ENCODE peak calls at places on chromosomes 6 and 20, in four cellular contexts. I is PC-3, H is A549, O is uterus. L is an unnamed sample. For H3K4me1, the result is how much of the 10 kb centered on the place peaks cover.

GRCh38 chr20:34628026-34628425 is 48.9 kb downstream of the PIGU start:
- DNase-seq in H (no peak), O (no peak), I (peak), L (no peak)

GRCh38 chr6:160790028-160790792 is 88.2 kb downstream of the PLG start:
- DNase-seq in I (no peak), O (no peak), H (no peak), L (no peak)

GRCh38 chr6:148997863-148998262 is 251.0 kb downstream of the UST start:
- DNase-seq in H (no peak), I (no peak), O (no peak), L (no peak)

GRCh38 chr6:7271205-7271534 is 41.8 kb downstream of the SSR1 start:
- DNase-seq in H (no peak), I (no peak), O (no peak), L (no peak)

GRCh38 chr6:151675746-151676459 is 131.6 kb upstream of the ESR1 start:
- DNase-seq in H (peak), O (no peak), I (peak), L (peak)

GRCh38 chr6:87742106-87742505 is 40.1 kb upstream of the AKIRIN2 start:
- DNase-seq in O (no peak), H (no peak), I (no peak), L (no peak)

GRCh38 chr20:4230651-4231050 is 215.3 kb upstream of the RNF24 start:
- DNase-seq in H (no peak), O (no peak), I (no peak), L (no peak)

GRCh38 chr6:106114492-106114891 is 28.4 kb downstream of the PRDM1 start:
- DNase-seq in H (no peak), I (no peak), O (no peak), L (no peak)

GRCh38 chr6:74467533-74468215 is 738.2 kb downstream of the COL12A1 start:
- DNase-seq in I (no peak), H (no peak), O (no peak), L (no peak)

GRCh38 chr6:149779644-149779963 is 30.1 kb downstream of the PCMT1 start:
- DNase-seq in I (no peak), H (no peak), O (no peak), L (no peak)

GRCh38 chr20:37336369-37337207 is 9.4 kb upstream of the SRC start:
- DNase-seq in I (no peak), O (peak), H (no peak), L (peak)

GRCh38 chr6:168372871-168373270 is 53.3 kb upstream of the DACT2 start:
- DNase-seq in H (no peak), O (no peak), I (no peak), L (no peak)

GRCh38 chr20:12970372-12970821 is 38.4 kb upstream of the SPTLC3 start:
- DNase-seq in O (no peak), H (peak), I (peak), L (no peak)

GRCh38 chr6:82363368-82364086 is at the start of gene TPBG:
- DNase-seq in I (peak), H (peak), O (peak), L (peak)

GRCh38 chr6:56699066-56699654 is 56.5 kb upstream of the DST start:
- DNase-seq in O (no peak), H (no peak), I (peak), L (no peak)
- TF ChIP-seq CTCF in O (peak), H (peak), I (peak), L (peak)

GRCh38 chr6:100512203-100512862 is 47.6 kb upstream of the SIM1 start:
- DNase-seq in I (peak), O (no peak), H (no peak), L (no peak)
- H3K4me3 ChIP-seq in I (no peak), O (no peak), H (no peak), L (no peak)

GRCh38 chr20:53574819-53575218 is 18.8 kb downstream of the ZNF217 start:
- DNase-seq in O (no peak), I (no peak), H (no peak), L (no peak)
- H3K4me1 ChIP-seq in O (under half), I (under half), H (under half), L (under half)

DNA sequence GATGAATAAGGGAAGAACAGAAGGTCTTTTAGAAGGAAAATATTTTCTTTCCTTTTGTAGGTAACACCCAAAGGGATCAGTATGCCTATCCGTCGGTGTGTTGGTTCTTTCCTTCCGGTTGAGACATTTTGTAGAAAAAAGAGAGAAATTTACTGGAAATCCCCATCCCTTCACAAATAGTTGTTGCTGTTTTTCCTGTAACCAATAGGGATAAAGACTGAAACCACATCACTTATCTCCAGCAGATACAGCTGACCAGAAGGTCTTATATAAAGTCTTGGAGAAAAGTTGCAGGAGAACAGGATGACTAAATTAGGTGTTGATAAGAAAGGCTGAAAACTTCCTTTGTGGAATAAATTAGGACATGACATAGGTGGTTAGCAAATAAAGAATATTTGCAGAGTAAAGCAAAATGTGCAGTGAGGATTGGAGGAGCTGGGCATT is 14.8 kb upstream of the HLA-DRB1 start:
- DNase-seq in O (no peak), H (no peak), I (no peak), L (no peak)
- TF ChIP-seq CTCF in O (no peak), H (no peak), I (no peak), L (no peak)